ENCODE peak calls at places on chromosomes 12 and 14, in four cellular contexts. Y is SK-N-SH, V is K562, X is HepG2. P is an unnamed sample.

GRCh38 chr14:68715032-68715924 is 77.6 kb downstream of the ZFP36L1 start:
- DNase-seq in V (no peak), X (no peak), Y (no peak), P (no peak)

GRCh38 chr14:89621009-89621421 is 204.0 kb upstream of the FOXN3 start:
- DNase-seq in V (no peak), Y (no peak), X (no peak), P (no peak)

GRCh38 chr12:85549658-85550057 is 269.6 kb downstream of the ALX1 start:
- DNase-seq in V (no peak), X (peak; percentile 10), Y (no peak), P (no peak)

GRCh38 chr14:28766505-28767238 is at the start of gene FOXG1:
- DNase-seq in V (peak; percentile 82), X (no peak), Y (peak; percentile 46), P (peak; percentile 64)

GRCh38 chr12:12046401-12046800 is 24.3 kb upstream of the BCL2L14 start:
- DNase-seq in V (no peak), Y (peak; percentile 26), X (no peak), P (no peak)

GRCh38 chr14:39267592-39268112 is 33.9 kb downstream of the MIA2 start:
- DNase-seq in V (no peak), Y (no peak), X (peak; percentile 45), P (no peak)

GRCh38 chr12:108722992-108723766 is 8.1 kb downstream of the CORO1C start:
- DNase-seq in X (no peak), Y (no peak), V (no peak), P (no peak)

GRCh38 chr12:8087666-8088065 is 5.6 kb downstream of the NECAP1 start:
- DNase-seq in X (no peak), Y (no peak), V (no peak), P (no peak)

GRCh38 chr14:100609941-100610391 is 22.7 kb upstream of the BEGAIN start:
- DNase-seq in X (no peak), V (no peak), Y (peak; percentile 24), P (no peak)

GRCh38 chr14:102917469-102918211 is 4.8 kb upstream of the AMN start:
- DNase-seq in V (peak; percentile 56), Y (peak; percentile 87), X (peak; percentile 24), P (peak; percentile 84)

GRCh38 chr14:79584679-79585078 is 626.6 kb downstream of the DIO2 start:
- DNase-seq in X (no peak), V (no peak), Y (no peak), P (no peak)

GRCh38 chr12:116196752-116197718 is 80.5 kb downstream of the MED13L start:
- DNase-seq in V (peak; percentile 73), Y (peak; percentile 12), X (no peak), P (no peak)

GRCh38 chr12:47754881-47755280 is 3.8 kb downstream of the RAPGEF3 start:
- DNase-seq in X (no peak), Y (no peak), V (no peak), P (no peak)

GRCh38 chr12:113880337-113880736 is 85.8 kb downstream of the RBM19 start:
- DNase-seq in X (no peak), Y (no peak), V (no peak), P (no peak)

GRCh38 chr12:56034586-56035332 is 7.0 kb upstream of the RPS26 start:
- DNase-seq in X (no peak), V (no peak), Y (no peak), P (no peak)

GRCh38 chr14:31224808-31225207 is 17.2 kb upstream of the HECTD1 start:
- DNase-seq in V (no peak), X (no peak), Y (no peak), P (no peak)

GRCh38 chr12:62466018-62466595 is 519 bp upstream of the MON2 start:
- DNase-seq in V (peak; percentile 26), Y (peak; percentile 70), X (peak; percentile 6), P (peak; percentile 24)

GRCh38 chr12:74105434-74105833 is 432.2 kb upstream of the ATXN7L3B start:
- DNase-seq in X (no peak), Y (no peak), V (no peak), P (no peak)

GRCh38 chr14:93114713-93115068 is 1.0 kb downstream of the ITPK1 start:
- DNase-seq in V (no peak), Y (no peak), X (no peak), P (peak; percentile 31)

GRCh38 chr14:86961106-86961716 is 1031.8 kb downstream of the GALC start:
- DNase-seq in Y (peak; percentile 29), X (peak; percentile 9), V (peak; percentile 9), P (peak; percentile 35)

GRCh38 chr14:36662543-36663403 is 1.1 kb downstream of the PAX9 start:
- DNase-seq in Y (no peak), V (peak; percentile 14), X (no peak), P (peak; percentile 49)

GRCh38 chr12:83664650-83665049 is 977.9 kb downstream of the TMTC2 start:
- DNase-seq in X (no peak), Y (peak; percentile 62), V (no peak), P (no peak)

DNA sequence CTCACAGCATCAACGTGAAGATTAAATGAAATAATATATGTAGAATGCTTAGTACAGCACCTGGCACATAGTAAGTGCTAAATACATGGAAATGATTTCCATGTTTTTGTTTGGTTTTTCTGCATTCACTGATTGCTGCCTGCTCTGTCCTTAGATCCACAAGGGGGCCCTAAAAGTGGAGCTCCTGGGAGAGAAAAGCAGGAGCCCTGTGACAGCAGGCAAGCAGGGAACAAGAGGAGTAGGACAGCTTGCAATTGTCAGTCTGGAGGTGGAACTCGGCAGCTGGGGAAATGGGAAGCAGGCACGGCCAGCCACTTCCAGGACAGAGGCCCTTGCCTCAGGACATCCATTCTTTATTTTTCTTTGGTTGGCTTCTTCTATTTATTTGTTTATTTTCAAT is 292.9 kb downstream of the BMP4 start:
- DNase-seq in Y (no peak), V (no peak), X (peak; percentile 76), P (peak; percentile 46)
- TF ChIP-seq FOXJ3 in Y (no peak), V (no peak), X (no peak), P (no peak)

GRCh38 chr14:44847910-44848309 is 113.8 kb downstream of the KLHL28 start:
- DNase-seq in V (no peak), X (no peak), Y (no peak), P (no peak)

GRCh38 chr14:44846232-44846824 is 115.4 kb downstream of the KLHL28 start:
- DNase-seq in X (peak; percentile 27), Y (peak; percentile 13), V (peak; percentile 20), P (no peak)
- TF ChIP-seq FOXJ3 in X (no peak), Y (no peak), V (no peak), P (no peak)

DNA sequence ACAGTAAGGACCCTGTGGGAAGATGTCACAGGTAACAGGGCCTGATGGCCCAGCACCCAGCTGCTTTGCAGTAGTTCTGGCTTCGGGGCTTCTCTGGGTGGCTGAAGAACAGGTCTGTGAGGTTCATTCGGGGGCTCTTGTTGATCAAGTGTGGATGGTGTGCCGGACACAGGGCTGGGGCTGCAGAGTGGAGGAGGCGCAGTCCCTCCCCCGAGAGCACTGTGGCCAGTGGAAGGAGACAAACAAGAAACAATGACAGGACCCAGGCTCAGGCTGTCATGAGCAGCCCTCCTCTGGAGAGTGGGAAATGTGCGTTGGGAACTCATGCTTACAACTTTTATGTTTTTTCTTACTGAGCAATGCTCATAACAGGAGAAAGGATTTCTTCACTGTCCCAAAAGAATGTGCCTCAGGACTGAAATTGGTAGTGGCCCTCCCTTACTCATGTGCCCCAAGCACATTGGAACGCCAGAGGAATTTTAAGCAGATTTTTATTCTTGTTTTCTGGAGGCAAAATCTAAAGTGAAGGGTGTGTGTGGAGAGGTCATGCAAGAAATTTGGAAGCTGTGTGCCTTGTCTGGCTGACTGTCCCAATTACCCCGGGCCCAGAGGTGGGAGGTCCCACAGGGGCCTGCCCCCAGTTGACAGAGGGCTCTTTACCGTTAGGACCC is 233.8 kb downstream of the CACNA1C start:
- DNase-seq in Y (no peak), V (no peak), X (no peak), P (no peak)
- TF ChIP-seq FOXJ3 in Y (no peak), V (no peak), X (no peak), P (no peak)

GRCh38 chr14:104577457-104578301 is 1.9 kb upstream of the C14orf180 start:
- DNase-seq in V (peak; percentile 29), X (no peak), Y (no peak), P (no peak)
- TF ChIP-seq FOXJ3 in V (no peak), X (no peak), Y (no peak), P (no peak)

DNA sequence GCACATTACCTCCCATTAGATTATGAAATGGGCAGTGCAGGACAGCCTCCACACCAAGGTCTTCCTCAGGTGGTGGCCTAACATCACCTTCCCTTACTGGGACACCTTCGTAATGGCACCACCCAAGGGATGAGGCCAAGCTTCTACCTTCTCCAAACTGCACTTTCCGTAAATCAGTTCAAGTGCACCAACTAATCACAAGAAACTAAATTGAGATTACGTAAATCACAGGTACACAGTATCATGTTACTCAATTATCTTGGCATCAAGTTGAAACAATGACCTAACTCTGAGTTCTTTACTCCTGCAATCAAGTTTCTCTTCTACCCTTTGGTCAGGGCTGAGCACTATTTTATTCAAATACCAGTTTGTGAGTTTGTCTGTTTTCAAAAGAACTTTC is 13.8 kb downstream of the SLC41A2 start:
- DNase-seq in Y (no peak), X (no peak), V (no peak), P (no peak)
- TF ChIP-seq FOXJ3 in Y (no peak), X (no peak), V (no peak), P (no peak)

GRCh38 chr14:85482549-85482948 is 47.4 kb upstream of the FLRT2 start:
- DNase-seq in X (peak; percentile 71), Y (no peak), V (no peak), P (no peak)
- TF ChIP-seq FOXJ3 in X (no peak), Y (no peak), V (no peak), P (no peak)

GRCh38 chr14:75315143-75315542 is 36.5 kb downstream of the FOS start:
- DNase-seq in Y (peak; percentile 45), X (no peak), V (no peak), P (no peak)
- TF ChIP-seq FOXJ3 in Y (no peak), X (no peak), V (no peak), P (no peak)

GRCh38 chr14:99052467-99052866 is 219.5 kb downstream of the BCL11B start:
- DNase-seq in Y (no peak), X (no peak), V (no peak), P (no peak)

GRCh38 chr14:99043258-99043615 is 228.8 kb downstream of the BCL11B start:
- DNase-seq in X (no peak), Y (no peak), V (no peak), P (no peak)

GRCh38 chr14:99050309-99050708 is 221.7 kb downstream of the BCL11B start:
- DNase-seq in Y (no peak), X (no peak), V (no peak), P (no peak)

GRCh38 chr14:99043756-99044155 is 228.2 kb downstream of the BCL11B start:
- DNase-seq in Y (no peak), X (no peak), V (no peak), P (no peak)

GRCh38 chr14:99047436-99048110 is 224.4 kb downstream of the BCL11B start:
- DNase-seq in X (no peak), V (no peak), Y (no peak), P (no peak)
- TF ChIP-seq FOXJ3 in X (no peak), V (no peak), Y (no peak), P (no peak)

GRCh38 chr14:51539571-51540037 is 112.1 kb upstream of the FRMD6 start:
- DNase-seq in Y (no peak), X (no peak), V (no peak), P (no peak)
- TF ChIP-seq FOXJ3 in Y (no peak), X (no peak), V (no peak), P (no peak)